ENCODE peak calls at places on chromosomes 12 and 14, in four cellular contexts. B, X, O and G are unnamed samples.

GRCh38 chr12:42652048-42652447 is 62.5 kb upstream of the PRICKLE1 start:
- DNase-seq in B (no peak), X (no peak), O (no peak), G (no peak)

GRCh38 chr14:72098202-72098601 is 166.0 kb downstream of the RGS6 start:
- DNase-seq in B (no peak), X (no peak), O (no peak), G (no peak)

GRCh38 chr12:1605129-1606020 is 11.0 kb upstream of the FBXL14 start:
- DNase-seq in B (peak), X (peak), O (peak), G (peak)

GRCh38 chr14:92160619-92161018 is 38.9 kb downstream of the CPSF2 start:
- DNase-seq in B (no peak), X (no peak), O (no peak), G (no peak)

GRCh38 chr12:126667340-126667739 is 1599.6 kb upstream of the TMEM132C start:
- DNase-seq in B (no peak), X (no peak), O (no peak), G (no peak)

GRCh38 chr14:88321692-88322504 is 1.2 kb downstream of the KCNK10 start:
- DNase-seq in B (no peak), X (no peak), O (no peak), G (no peak)

GRCh38 chr12:7100239-7100638 is 8.0 kb upstream of the C1R start:
- DNase-seq in B (no peak), X (no peak), O (no peak), G (no peak)

GRCh38 chr14:36270191-36270590 is 50.2 kb downstream of the MBIP start:
- DNase-seq in B (no peak), X (no peak), O (no peak), G (no peak)

GRCh38 chr14:68598621-68599447 is 194.0 kb downstream of the ZFP36L1 start:
- DNase-seq in B (peak), X (no peak), O (peak), G (peak)

GRCh38 chr14:31219169-31219568 is 11.6 kb upstream of the HECTD1 start:
- DNase-seq in B (no peak), X (no peak), O (no peak), G (no peak)

GRCh38 chr12:52156757-52157565 is 34.9 kb downstream of the KRT80 start:
- DNase-seq in B (peak), X (peak), O (peak), G (peak)

GRCh38 chr12:6205144-6205539 is 4.9 kb downstream of the CD9 start:
- DNase-seq in B (no peak), X (no peak), O (no peak), G (peak)

GRCh38 chr12:131921866-131922769 is 7.0 kb upstream of the PUS1 start:
- DNase-seq in B (no peak), X (no peak), O (no peak), G (no peak)

GRCh38 chr14:52307376-52307775 is 6.7 kb upstream of the PTGER2 start:
- DNase-seq in B (no peak), X (no peak), O (peak), G (no peak)

GRCh38 chr14:27573018-27573417 is 975.2 kb upstream of the NOVA1 start:
- DNase-seq in B (no peak), X (no peak), O (no peak), G (no peak)

GRCh38 chr12:1422604-1423315 is 171.6 kb downstream of the FBXL14 start:
- DNase-seq in B (no peak), X (no peak), O (no peak), G (no peak)

GRCh38 chr12:27821259-27821973 is 41.4 kb upstream of the MANSC4 start:
- DNase-seq in B (peak), X (peak), O (peak), G (peak)

GRCh38 chr12:69129564-69129963 is 109.8 kb upstream of the CPSF6 start:
- DNase-seq in B (no peak), X (no peak), O (no peak), G (no peak)

GRCh38 chr14:100534528-100535286 is 52.5 kb downstream of the BEGAIN start:
- DNase-seq in B (no peak), X (no peak), O (no peak), G (no peak)

GRCh38 chr12:127760996-127761395 is 506.0 kb upstream of the TMEM132C start:
- DNase-seq in B (no peak), X (no peak), O (no peak), G (no peak)

GRCh38 chr14:95305940-95306339 is 13.8 kb downstream of the CLMN start:
- DNase-seq in B (no peak), X (no peak), O (no peak), G (no peak)

GRCh38 chr12:3491938-3492867 is 1.2 kb downstream of the PRMT8 start:
- DNase-seq in B (peak), X (peak), O (peak), G (peak)

GRCh38 chr12:70044170-70044569 is 199.1 kb upstream of the CNOT2 start:
- DNase-seq in B (no peak), X (no peak), O (no peak), G (no peak)

GRCh38 chr12:68210875-68211274 is 14.7 kb downstream of the IL26 start:
- DNase-seq in B (no peak), X (no peak), O (no peak), G (no peak)

GRCh38 chr12:122518908-122519307 is 7.8 kb downstream of the RSRC2 start:
- DNase-seq in B (no peak), X (no peak), O (no peak), G (no peak)
- H3K4me2 ChIP-seq in B (no peak), X (no peak), O (no peak), G (no peak)

DNA sequence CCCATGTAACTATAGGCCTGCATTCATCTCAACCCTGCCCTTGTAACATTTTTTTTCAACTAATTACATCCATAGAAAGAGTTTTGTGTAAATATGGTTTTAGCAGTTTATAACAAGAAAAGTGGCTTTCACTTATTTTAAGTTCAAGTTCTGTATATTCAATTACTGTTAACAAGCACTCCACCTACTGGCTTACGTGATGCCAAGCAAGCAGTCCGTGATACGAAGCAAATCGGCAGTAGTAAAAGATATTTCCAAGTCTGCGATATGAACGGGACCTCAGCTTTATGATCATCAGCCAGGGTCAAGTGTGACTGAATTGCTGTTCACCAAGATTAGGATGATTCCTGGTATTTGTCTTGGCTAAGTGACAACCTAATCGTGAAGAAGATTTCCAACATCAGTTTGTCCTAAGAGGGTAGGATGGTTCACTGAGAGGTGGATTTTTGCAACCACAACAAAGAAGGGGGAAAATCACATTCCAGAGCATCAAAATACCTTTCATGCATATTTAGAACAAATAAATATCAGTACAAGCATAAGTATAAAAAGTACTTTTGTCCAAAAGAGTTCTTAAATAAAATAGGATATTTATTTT is 456.2 kb downstream of the FOXG1 start:
- DNase-seq in B (no peak), X (no peak), O (peak), G (peak)
- TF ChIP-seq JUN in B (no peak), X (no peak), O (no peak), G (no peak)

DNA sequence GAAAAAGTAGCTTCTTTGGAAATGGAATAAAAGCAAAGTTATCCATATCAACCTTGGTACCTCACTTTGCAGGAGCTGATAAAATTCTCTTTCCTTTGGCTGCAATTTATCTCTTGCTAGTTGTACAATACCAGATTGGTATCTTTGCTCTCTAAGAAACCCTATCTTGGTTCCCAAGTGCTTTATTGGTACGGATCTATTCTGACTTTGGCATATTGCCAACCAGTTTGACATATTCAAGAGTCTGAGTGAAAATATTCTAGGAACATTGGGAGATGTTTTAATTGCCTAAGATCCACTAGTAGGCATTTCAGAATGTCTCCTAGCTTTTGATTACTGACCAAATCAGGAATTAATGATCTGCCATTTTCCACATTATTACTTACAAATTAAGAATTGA is 167.2 kb upstream of the ATP2B1 start:
- DNase-seq in B (no peak), X (no peak), O (no peak), G (no peak)
- TF ChIP-seq MYC in B (no peak), X (no peak), O (no peak), G (no peak)

GRCh38 chr12:110304061-110304551 is 23.1 kb downstream of the ATP2A2 start:
- DNase-seq in B (no peak), X (no peak), O (no peak), G (peak)
- H3K4me2 ChIP-seq in B (peak), X (no peak), O (no peak), G (peak)

GRCh38 chr12:50637870-50638481 is 125.9 kb upstream of the ATF1 start:
- DNase-seq in B (peak), X (no peak), O (peak), G (peak)
- TF ChIP-seq JUN in B (no peak), X (no peak), O (no peak), G (no peak)

DNA sequence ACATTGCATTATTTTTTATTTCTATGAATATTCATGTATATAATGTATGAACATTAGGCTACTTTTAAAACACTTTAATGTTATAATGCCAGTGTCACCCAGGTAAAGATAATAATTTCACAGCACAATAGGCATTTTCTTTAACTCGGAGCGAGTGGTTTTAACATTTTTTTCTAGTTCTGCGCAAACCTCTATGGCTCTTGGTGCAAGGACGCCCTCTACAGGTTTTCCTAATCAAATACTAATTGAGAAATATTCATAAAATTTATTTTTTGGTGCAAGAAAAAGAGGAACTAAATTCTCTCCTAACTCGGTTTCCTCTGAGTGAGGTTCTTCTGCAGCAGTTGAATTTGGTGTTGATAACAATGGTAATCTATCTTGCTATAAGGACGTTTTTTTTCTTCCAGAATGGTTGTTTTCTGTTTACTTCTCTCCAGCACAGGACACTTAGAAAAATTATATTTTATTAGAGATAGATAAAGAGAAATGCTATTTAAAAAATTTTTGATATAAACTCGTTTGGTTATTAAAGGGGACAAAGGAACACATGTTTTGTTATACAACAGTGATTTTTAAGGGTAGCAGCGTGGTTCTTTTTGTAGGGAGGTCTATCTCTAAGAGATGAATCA is 2.4 kb upstream of the WIF1 start:
- DNase-seq in B (no peak), X (no peak), O (peak), G (peak)
- TF ChIP-seq MYC in B (no peak), X (no peak), O (no peak), G (no peak)

GRCh38 chr14:53894456-53894855 is 62.2 kb downstream of the BMP4 start:
- DNase-seq in B (no peak), X (no peak), O (no peak), G (peak)
- H3K4me2 ChIP-seq in B (peak), X (no peak), O (no peak), G (peak)

GRCh38 chr14:69632752-69633151 is 21.4 kb downstream of the SUSD6 start:
- DNase-seq in B (no peak), X (no peak), O (no peak), G (peak)

GRCh38 chr14:69636051-69636639 is 24.7 kb downstream of the SUSD6 start:
- DNase-seq in B (no peak), X (no peak), O (no peak), G (no peak)

GRCh38 chr14:69633238-69633637 is 21.8 kb downstream of the SUSD6 start:
- DNase-seq in B (no peak), X (no peak), O (peak), G (no peak)

GRCh38 chr14:69636718-69637480 is 25.5 kb downstream of the SUSD6 start:
- DNase-seq in B (no peak), X (no peak), O (no peak), G (no peak)

GRCh38 chr14:69634871-69635270 is 23.5 kb downstream of the SUSD6 start:
- DNase-seq in B (no peak), X (no peak), O (no peak), G (no peak)
- TF ChIP-seq JUN in B (no peak), X (no peak), O (no peak), G (no peak)

DNA sequence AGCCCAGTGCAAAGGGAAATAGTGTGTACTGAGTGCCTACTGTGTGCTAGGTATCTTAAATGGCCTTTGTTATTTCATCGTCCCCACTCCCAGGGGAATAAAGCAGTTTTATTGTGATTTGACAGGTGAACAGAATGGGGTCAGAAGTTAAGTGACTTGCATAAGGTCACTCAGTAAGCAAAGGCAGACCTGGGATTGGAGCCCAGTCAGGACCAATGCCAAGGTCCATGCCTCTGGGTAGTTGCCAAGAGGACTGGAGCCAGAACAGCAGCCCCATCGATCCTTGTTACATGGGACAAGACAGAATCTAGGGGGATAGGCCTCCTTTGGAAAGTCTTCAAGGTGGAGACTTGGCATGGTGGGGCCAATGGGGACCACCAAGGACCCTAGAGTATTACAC is 227.4 kb upstream of the PWP1 start:
- DNase-seq in B (no peak), X (no peak), O (no peak), G (no peak)
- TF ChIP-seq MYC in B (no peak), X (no peak), O (no peak), G (no peak)